ENCODE peak calls at places on chromosomes 16 and 17, in seven cellular contexts. V is transverse colon, Y is IMR-90, D is prostate gland, R is A549, K is spleen, L is HFFc6. H is an unnamed sample.

GRCh38 chr17:58756246-58757161 is 850 bp downstream of the PPM1E start:
- DNase-seq in L (no peak), K (no peak), R (no peak), V (no peak), D (no peak), Y (no peak), H (no peak)

GRCh38 chr16:11190585-11191565 is 65.1 kb downstream of the SOCS1 start:
- DNase-seq in D (no peak), V (no peak), L (peak; percentile 37), K (no peak), Y (peak; percentile 62), R (no peak), H (no peak)

GRCh38 chr17:41917192-41917591 is 1.6 kb downstream of the ACLY start:
- DNase-seq in Y (peak; percentile 59), K (no peak), V (no peak), R (peak; percentile 60), D (peak; percentile 69), L (peak; percentile 51), H (peak; percentile 62)

GRCh38 chr17:81417049-81417878 is 22.0 kb downstream of the BAHCC1 start:
- DNase-seq in R (no peak), Y (no peak), L (peak; percentile 60), K (no peak), V (no peak), D (no peak), H (no peak)

GRCh38 chr16:72189865-72190371 is 18.0 kb upstream of the PMFBP1 start:
- DNase-seq in Y (peak; percentile 51), L (peak; percentile 69), D (no peak), K (no peak), V (no peak), R (peak; percentile 6), H (peak; percentile 42)

GRCh38 chr16:71675380-71675779 is 49.1 kb downstream of the PHLPP2 start:
- DNase-seq in D (no peak), Y (peak; percentile 49), L (no peak), V (no peak), K (no peak), R (no peak), H (no peak)

GRCh38 chr16:71216714-71217113 is 13.8 kb downstream of the HYDIN start:
- DNase-seq in V (no peak), Y (no peak), R (no peak), K (no peak), D (no peak), L (no peak), H (no peak)

GRCh38 chr16:88368036-88368435 is 14.7 kb upstream of the ZNF469 start:
- DNase-seq in K (peak; percentile 51), D (no peak), R (no peak), L (no peak), Y (no peak), V (no peak), H (no peak)

GRCh38 chr16:48164907-48165715 is 9.3 kb upstream of the ABCC12 start:
- DNase-seq in D (peak; percentile 55), L (peak; percentile 67), V (peak; percentile 77), Y (peak; percentile 65), K (peak; percentile 92), R (peak; percentile 83), H (peak; percentile 74)

GRCh38 chr17:78186689-78187595 is at the start of the genes AFMID and TK1:
- DNase-seq in D (peak; percentile 97), R (peak; percentile 99), Y (peak; percentile 95), K (peak; percentile 96), V (peak; percentile 99), L (peak; percentile 95), H (peak; percentile 97)

GRCh38 chr17:9456265-9456664 is 119.4 kb downstream of the STX8 start:
- DNase-seq in V (peak; percentile 20), D (no peak), Y (no peak), R (no peak), L (no peak), K (no peak), H (no peak)

GRCh38 chr17:57121308-57122042 is 36.4 kb downstream of the AKAP1 start:
- DNase-seq in Y (peak; percentile 36), D (no peak), R (peak; percentile 56), K (no peak), V (no peak), L (peak; percentile 47), H (peak; percentile 55)

GRCh38 chr16:71383054-71383773 is 24.7 kb downstream of the CALB2 start:
- DNase-seq in K (no peak), R (no peak), L (peak; percentile 36), V (no peak), D (no peak), Y (peak; percentile 5), H (no peak)

GRCh38 chr17:72165202-72165972 is 44.6 kb downstream of the SOX9 start:
- DNase-seq in V (no peak), D (peak; percentile 53), K (no peak), R (no peak), L (no peak), Y (no peak), H (no peak)

GRCh38 chr17:62705781-62706597 is 78.5 kb downstream of the MRC2 start:
- DNase-seq in R (no peak), K (peak; percentile 75), Y (peak; percentile 47), L (no peak), D (no peak), V (no peak), H (peak; percentile 35)

GRCh38 chr17:12545877-12546513 is 119.7 kb upstream of the MYOCD start:
- DNase-seq in L (peak; percentile 68), Y (peak; percentile 63), K (no peak), R (peak; percentile 75), V (peak; percentile 19), D (no peak), H (peak; percentile 49)

GRCh38 chr17:49738456-49739163 is 25.3 kb downstream of the FAM117A start:
- DNase-seq in V (no peak), L (no peak), Y (no peak), R (no peak), D (no peak), K (peak; percentile 79), H (no peak)

GRCh38 chr17:28057731-28058246 is 15.3 kb downstream of the NLK start:
- DNase-seq in R (peak; percentile 62), K (no peak), D (no peak), Y (peak; percentile 83), V (no peak), L (peak; percentile 49), H (no peak)

GRCh38 chr17:65556910-65557348 is 4.5 kb downstream of the AXIN2 start:
- DNase-seq in L (no peak), V (no peak), R (no peak), Y (no peak), K (no peak), D (no peak), H (no peak)

GRCh38 chr17:48542956-48543853 is 1.7 kb downstream of the HOXB2 start:
- DNase-seq in D (no peak), Y (peak; percentile 67), R (peak; percentile 75), K (no peak), V (peak; percentile 57), L (no peak), H (peak; percentile 34)

GRCh38 chr16:81409016-81409556 is 35.5 kb upstream of the CMIP start:
- DNase-seq in K (peak; percentile 37), L (no peak), D (no peak), R (peak; percentile 48), Y (no peak), V (no peak), H (no peak)

GRCh38 chr16:81403208-81403600 is 41.4 kb upstream of the CMIP start:
- DNase-seq in L (no peak), Y (no peak), R (no peak), D (no peak), K (no peak), V (no peak), H (no peak)

GRCh38 chr16:81403601-81404391 is 40.8 kb upstream of the CMIP start:
- DNase-seq in Y (peak; percentile 53), L (peak; percentile 69), R (peak; percentile 92), V (peak; percentile 91), K (peak; percentile 97), D (peak; percentile 82), H (peak; percentile 84)

GRCh38 chr16:81408409-81408950 is 36.1 kb upstream of the CMIP start:
- DNase-seq in L (no peak), D (no peak), K (no peak), Y (no peak), R (no peak), V (no peak), H (no peak)

GRCh38 chr16:81405702-81406113 is 38.9 kb upstream of the CMIP start:
- DNase-seq in K (no peak), R (peak; percentile 99), Y (peak; percentile 92), L (peak; percentile 79), V (no peak), D (no peak), H (peak; percentile 20)
- TF ChIP-seq CTCF in K (no peak), R (no peak), Y (peak; percentile 5), L (peak; percentile 53), V (no peak), D (peak; percentile 14), H (no peak)

DNA sequence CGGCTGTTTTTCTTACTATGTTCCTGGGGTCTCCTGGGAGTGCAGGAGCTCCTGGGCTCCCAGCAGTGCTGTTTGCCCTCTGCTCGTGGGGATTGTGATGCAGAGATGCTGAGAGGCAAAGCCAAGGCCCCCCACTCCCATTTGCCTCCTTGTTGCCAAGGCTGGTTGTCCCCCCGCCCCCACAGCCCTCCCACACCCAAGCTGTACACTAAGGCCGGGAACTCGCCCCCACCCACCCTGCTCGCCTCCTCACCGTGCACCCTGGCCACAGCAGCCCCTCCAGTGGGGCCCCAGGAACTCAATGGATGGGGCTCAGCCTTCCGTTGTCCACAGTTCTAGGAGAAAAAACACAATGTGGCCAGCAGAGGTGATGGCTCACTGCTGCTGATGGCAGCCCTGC is 10.2 kb downstream of the NLRC3 start:
- DNase-seq in K (peak; percentile 62), D (no peak), L (no peak), V (no peak), Y (no peak), R (no peak), H (no peak)
- TF ChIP-seq CTCF in K (no peak), D (no peak), L (no peak), V (no peak), Y (no peak), R (no peak), H (no peak)

DNA sequence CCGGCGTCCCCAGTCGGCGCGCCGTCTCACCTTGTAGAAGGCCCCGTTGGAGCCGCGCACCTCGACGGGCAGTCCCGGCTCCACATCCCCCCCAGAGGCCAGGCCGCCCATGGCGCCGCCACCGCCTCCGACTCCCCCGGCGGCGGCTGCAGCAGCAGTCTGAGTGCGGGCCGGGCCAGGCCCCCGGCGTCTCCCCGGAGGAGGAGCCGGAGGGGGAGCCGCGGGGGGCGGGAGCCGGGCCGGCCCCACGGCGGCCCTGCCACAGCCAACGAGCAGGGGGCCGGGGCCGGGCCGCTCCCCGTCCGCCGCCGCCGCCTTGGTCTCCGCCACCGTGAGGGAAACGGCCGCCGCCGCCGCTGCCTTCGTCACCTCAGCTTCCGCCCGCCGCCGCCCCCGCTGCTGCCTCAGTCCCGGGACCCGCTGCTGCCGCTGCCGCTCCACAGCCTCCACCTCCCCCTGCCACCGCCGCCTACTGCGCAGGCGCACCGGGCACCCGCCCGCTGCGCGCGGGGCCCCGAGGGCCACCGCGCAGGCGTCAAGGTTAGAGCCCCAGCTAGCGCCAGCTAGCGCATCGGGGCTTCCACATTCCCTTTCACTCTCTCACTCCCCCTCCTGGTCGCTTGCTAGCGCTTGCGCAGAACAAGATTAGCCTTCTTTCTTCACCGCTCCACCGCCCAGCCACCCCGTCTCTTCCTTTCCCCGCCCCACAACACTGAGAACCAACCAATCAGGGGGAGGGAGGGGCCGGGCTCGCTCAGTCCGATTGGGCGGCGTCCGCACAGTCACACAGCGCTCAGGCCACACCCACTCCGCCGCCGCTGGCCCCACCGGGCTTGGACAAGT is at the start of gene FXR2:
- DNase-seq in L (peak; percentile 99), D (peak; percentile 100), K (peak; percentile 99), R (peak; percentile 100), V (peak; percentile 100), Y (peak; percentile 100), H (peak; percentile 100)
- TF ChIP-seq CTCF in L (peak; percentile 76), D (peak; percentile 86), K (peak; percentile 49), R (peak; percentile 58), V (peak; percentile 70), Y (peak; percentile 87), H (peak; percentile 95)

GRCh38 chr16:6016530-6017184 is 919.1 kb upstream of the EEF2KMT start:
- DNase-seq in K (no peak), D (no peak), Y (no peak), R (peak; percentile 46), L (peak; percentile 31), V (no peak), H (peak; percentile 13)
- TF ChIP-seq CTCF in K (no peak), D (no peak), Y (no peak), R (peak; percentile 25), L (peak; percentile 69), V (peak; percentile 33), H (peak; percentile 18)

H was measured in body of pancreas.